ENCODE peak calls at places on chromosomes 7 and 10, in nine cellular contexts. P is testis, B is AG09309, T is stomach, C is astrocyte, L is choroid plexus epithelial cell, J is tibial artery, K is astrocyte of the cerebellum, S is body of pancreas. Y is an unnamed sample.

GRCh38 chr7:5634107-5634950 is 147.1 kb downstream of the RNF216 start:
- DNase-seq in L (peak), C (peak), K (peak), B (peak), J (peak), T (no peak), S (no peak), P (peak), Y (peak)

GRCh38 chr7:18455644-18456043 is 39.9 kb upstream of the HDAC9 start:
- DNase-seq in L (no peak), K (no peak), S (no peak), J (no peak), P (no peak), B (no peak), T (no peak), C (no peak), Y (no peak)

GRCh38 chr7:91628742-91629141 is 251.8 kb downstream of the MTERF1 start:
- DNase-seq in K (no peak), C (no peak), T (peak), S (peak), B (no peak), P (no peak), L (peak), J (no peak), Y (peak)

GRCh38 chr10:115606081-115606480 is 512.9 kb downstream of the ATRNL1 start:
- DNase-seq in L (peak), T (no peak), J (no peak), C (peak), S (no peak), K (peak), B (no peak), P (no peak), Y (peak)

GRCh38 chr10:103736044-103736443 is 119.3 kb downstream of the SH3PXD2A start:
- DNase-seq in S (no peak), L (no peak), J (no peak), T (no peak), C (no peak), P (no peak), B (no peak), K (no peak), Y (no peak)

GRCh38 chr7:107471292-107472070 is 1.6 kb downstream of the GPR22 start:
- DNase-seq in J (no peak), L (peak), S (no peak), B (no peak), C (no peak), P (no peak), T (no peak), K (no peak), Y (no peak)

GRCh38 chr7:36279926-36280315 is 109.7 kb upstream of the ANLN start:
- DNase-seq in P (no peak), J (peak), K (no peak), L (no peak), T (no peak), C (no peak), B (no peak), S (no peak), Y (no peak)

GRCh38 chr10:119281581-119282071 is 74.3 kb downstream of the GRK5 start:
- DNase-seq in J (peak), T (peak), L (peak), C (peak), S (peak), K (no peak), B (no peak), P (peak), Y (peak)

GRCh38 chr10:110773693-110774068 is 98.0 kb upstream of the PDCD4 start:
- DNase-seq in K (no peak), J (no peak), B (no peak), T (no peak), C (no peak), P (no peak), L (no peak), S (no peak), Y (no peak)

GRCh38 chr10:132467464-132468149 is 70.0 kb upstream of the INPP5A start:
- DNase-seq in L (no peak), S (peak), J (peak), K (no peak), T (no peak), B (no peak), C (no peak), P (peak), Y (no peak)

GRCh38 chr10:24718031-24718855 is 5.4 kb downstream of the ARHGAP21 start:
- DNase-seq in B (no peak), L (peak), K (no peak), C (peak), J (no peak), P (no peak), S (no peak), T (no peak), Y (peak)

GRCh38 chr7:92698237-92698841 is 108.1 kb upstream of the FAM133B start:
- DNase-seq in K (peak), C (peak), S (peak), B (peak), L (peak), P (peak), T (peak), J (no peak), Y (peak)
- TF ChIP-seq CTCF in K (no peak), C (no peak), S (peak), B (no peak), L (no peak), P (no peak), T (no peak), J (no peak), Y (no peak)

GRCh38 chr10:46235705-46236536 is 50.9 kb upstream of the ANTXRL start:
- DNase-seq in S (no peak), C (no peak), T (peak), J (no peak), L (no peak), P (no peak), K (no peak), B (no peak), Y (no peak)
- H3K4me3 ChIP-seq in S (no peak), C (no peak), T (no peak), J (no peak), L (no peak), P (no peak), K (no peak), B (no peak), Y (no peak)

GRCh38 chr7:98754041-98754479 is 115.8 kb downstream of the TMEM130 start:
- DNase-seq in S (no peak), J (no peak), B (no peak), C (peak), L (no peak), T (no peak), P (peak), K (no peak), Y (no peak)

GRCh38 chr7:98758157-98758556 is 111.7 kb downstream of the TMEM130 start:
- DNase-seq in J (no peak), B (no peak), C (no peak), P (no peak), L (no peak), T (no peak), S (no peak), K (no peak), Y (no peak)

GRCh38 chr7:98753176-98753575 is 116.6 kb downstream of the TMEM130 start:
- DNase-seq in T (no peak), K (no peak), C (no peak), J (no peak), P (no peak), S (no peak), L (no peak), B (no peak), Y (no peak)

GRCh38 chr7:98760201-98760651 is 109.6 kb downstream of the TMEM130 start:
- DNase-seq in K (peak), S (no peak), B (peak), P (no peak), L (no peak), T (no peak), J (peak), C (peak), Y (peak)

DNA sequence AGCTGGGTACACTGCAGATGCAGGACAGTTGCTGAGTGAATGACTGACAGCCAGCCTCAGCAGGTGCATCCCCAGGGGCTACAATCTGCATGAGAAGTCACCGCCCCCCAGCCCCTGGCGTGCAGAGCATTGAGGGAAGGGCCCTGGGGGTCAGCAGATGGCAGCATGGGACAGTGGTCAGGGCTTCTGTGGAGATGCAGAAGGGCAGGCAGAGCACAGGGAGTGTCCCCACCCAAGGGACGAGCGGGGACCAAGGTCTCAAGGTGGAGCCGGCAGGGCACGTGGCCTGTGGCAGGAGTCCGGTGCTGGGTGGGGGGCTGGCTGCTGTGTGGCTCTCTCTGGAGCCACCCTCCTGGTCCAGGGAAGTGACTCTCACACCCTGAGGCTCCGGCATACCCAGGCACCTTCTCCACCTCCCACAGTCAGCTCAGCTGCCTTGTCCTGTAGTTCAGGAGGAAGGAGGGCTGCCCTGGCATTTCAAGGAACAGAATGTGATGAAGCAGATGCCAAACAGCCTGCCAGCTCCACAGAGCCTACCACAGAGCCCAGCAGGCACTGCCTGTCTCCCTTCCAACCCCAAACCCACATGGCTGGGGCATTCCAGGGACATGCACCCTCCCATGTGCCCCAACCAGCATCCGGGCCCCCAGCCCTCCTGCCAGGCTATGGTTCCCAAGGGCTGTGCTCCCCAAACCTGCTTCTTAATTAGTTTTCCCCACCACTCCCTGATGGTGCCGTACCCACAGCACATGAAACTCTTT is 114.5 kb downstream of the TMEM130 start:
- DNase-seq in K (no peak), L (no peak), J (peak), C (no peak), B (no peak), P (no peak), T (no peak), S (no peak), Y (no peak)
- TF ChIP-seq CTCF in K (no peak), L (no peak), J (peak), C (no peak), B (no peak), P (no peak), T (no peak), S (no peak), Y (no peak)

GRCh38 chr10:120979435-120980315 is 128.5 kb downstream of the WDR11 start:
- DNase-seq in S (peak), K (no peak), J (peak), B (no peak), L (peak), P (peak), C (no peak), T (peak), Y (no peak)
- H3K4me3 ChIP-seq in S (no peak), K (peak), J (peak), B (no peak), L (peak), P (peak), C (no peak), T (peak), Y (no peak)

DNA sequence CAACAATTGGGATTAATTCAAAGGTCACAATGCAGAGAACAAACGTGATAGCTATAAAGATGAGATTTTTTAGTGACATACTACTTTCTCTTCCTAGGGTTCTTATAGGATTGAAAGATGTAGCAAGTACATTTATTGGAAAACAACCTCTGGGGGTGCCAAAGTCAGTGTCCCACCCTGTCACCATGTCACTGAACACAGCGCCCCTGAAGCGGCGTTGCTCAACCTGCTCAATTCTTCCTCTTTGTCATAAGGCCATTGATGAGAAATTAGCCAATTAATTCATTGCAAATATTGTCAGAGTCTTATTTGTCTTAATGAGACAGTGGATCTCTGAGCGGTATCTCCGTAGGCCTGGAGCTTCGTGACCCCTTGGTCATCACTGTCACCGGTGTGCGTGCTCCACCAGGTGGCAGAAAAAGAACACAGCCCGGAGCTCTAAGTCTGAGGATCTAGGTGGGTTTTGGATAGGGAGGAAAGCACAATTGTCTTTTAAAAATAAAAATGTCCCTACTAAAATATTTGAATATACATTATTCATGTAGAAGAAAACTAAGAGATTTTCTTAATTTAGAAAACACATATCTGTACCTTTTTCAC is 362.6 kb downstream of the PAXIP1 start:
- DNase-seq in S (no peak), K (no peak), T (no peak), J (no peak), B (no peak), P (peak), C (no peak), L (no peak), Y (no peak)
- TF ChIP-seq CTCF in S (peak), K (no peak), T (no peak), J (no peak), B (no peak), P (peak), C (no peak), L (no peak), Y (no peak)

DNA sequence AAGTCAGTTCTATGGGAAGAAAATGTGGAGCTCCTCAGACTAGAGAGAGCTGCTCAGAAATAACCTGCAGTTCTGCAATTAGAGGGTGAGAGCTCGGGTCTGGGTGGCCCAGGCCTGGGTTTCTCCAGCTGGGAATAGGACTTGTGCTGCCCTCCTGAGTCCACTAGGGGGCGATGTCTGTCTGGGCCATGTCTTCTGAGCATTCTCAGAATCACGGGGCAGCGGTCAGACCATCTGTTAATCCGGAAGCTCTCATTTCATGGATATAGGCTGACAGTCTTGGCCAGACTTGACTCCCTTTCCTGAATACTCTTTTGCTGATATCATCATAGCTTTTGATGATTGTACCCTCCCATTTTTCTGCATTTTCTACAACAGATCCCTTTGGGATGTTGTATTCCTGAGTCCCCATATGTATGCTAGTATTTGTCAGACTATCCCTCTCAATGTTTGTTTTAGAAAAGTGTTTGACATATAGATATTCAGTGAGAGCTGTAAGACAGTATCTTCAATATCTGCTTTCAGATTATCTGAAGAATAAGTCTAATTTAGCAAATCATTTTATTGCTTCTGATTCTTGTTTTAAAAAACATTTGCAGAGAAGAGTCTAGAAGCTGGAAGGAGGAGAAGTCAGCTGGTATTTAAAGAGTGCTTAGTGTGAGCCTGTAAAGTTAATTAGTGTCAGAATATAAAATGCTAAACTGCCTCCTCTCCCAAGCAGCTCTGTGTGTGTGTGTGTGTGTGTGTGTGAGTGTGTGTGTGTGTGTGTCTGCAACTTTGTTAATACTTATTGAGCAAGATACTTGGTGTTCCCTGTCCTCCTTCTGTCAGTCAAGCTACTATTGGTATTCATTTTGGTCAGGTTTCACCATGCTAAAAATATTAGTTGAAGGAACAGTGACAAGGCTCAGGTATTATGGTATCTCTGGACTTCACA is 38.0 kb downstream of the STARD3NL start:
- DNase-seq in C (peak), L (peak), B (peak), J (peak), P (peak), S (peak), T (peak), K (peak), Y (peak)
- H3K4me3 ChIP-seq in C (no peak), L (no peak), B (no peak), J (no peak), P (no peak), S (no peak), T (no peak), K (no peak), Y (no peak)

DNA sequence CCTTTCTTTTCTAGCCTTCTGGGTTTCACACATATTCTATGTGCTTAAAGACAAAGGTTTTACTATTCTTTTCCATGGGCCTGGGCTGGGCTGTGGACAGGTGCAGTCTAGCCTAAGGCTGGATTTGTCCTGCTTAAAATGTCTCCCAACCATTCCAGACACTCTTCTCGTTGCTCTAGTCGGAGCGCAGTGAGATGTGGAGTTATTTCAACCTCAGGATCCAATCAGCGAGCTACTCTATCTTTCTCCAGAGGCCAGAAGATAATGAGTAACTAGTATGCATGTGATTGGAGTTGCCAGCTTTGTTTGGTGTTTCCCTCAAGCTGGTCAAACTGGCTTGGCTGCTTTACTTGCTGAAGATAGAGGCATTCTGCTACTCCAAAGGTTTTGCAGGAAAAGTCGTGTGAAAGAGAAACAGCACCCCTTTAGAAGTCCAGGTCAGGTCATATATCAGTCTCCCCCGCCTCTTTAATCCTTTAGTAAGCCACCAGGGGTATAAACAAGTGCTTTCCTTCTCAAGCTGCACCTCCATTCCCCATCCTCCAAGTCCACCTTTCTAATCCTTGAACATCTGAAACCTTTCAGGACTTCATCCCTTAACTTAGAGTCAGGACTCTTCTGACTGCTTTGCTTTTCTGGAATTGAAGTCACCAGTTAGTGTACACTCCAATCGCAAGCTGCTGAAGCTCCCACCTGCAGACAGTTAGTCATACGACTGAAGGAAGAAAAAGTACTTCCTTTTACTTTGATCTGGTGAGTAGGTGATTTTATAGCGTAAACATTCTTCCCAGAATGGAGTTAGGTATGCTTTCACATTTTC is 78.8 kb downstream of the DNMBP start:
- DNase-seq in B (no peak), L (peak), J (no peak), S (peak), T (peak), P (no peak), K (no peak), C (peak), Y (no peak)
- TF ChIP-seq CTCF in B (no peak), L (no peak), J (no peak), S (peak), T (no peak), P (no peak), K (no peak), C (no peak), Y (no peak)

DNA sequence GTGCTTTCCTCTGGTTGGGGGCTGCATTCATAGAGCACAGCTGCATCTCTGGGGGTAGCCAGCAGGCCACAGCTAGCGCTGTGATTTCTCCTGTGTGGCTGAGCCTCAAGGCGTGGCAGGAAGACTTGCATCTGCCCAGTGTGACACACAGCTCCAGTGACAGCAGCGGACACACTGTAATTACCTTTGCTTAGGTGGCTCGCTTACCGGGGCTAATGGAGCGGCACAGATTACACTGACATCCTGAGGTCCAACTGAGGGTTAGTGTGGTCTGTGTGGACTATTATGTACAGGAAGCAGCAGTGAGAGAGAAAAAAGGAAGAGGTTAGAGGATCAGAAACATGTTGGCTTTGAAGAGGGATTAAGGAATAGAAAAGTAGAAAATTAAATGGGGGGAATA is 27.1 kb downstream of the ABCB4 start:
- DNase-seq in S (peak), L (no peak), J (no peak), P (no peak), C (no peak), K (no peak), T (no peak), B (no peak), Y (no peak)
- H3K4me3 ChIP-seq in S (no peak), L (no peak), J (no peak), P (no peak), C (no peak), K (no peak), T (no peak), B (no peak), Y (no peak)